ENCODE peak calls at places on chromosomes 6 and 20, in eight cellular contexts. One of them, this sample, is unnamed.
A peak's percentile ranks its signal among the peaks of the same experiment; 100 is the strongest.

GRCh38 chr6:154039231-154039842 is at the start of gene OPRM1:
- DNase-seq in IMR-90: no peak
- DNase-seq in renal cortical epithelial cell: peak; percentile 20
- DNase-seq in GM10248: peak; percentile 38
- DNase-seq in kidney tubule cell: peak; percentile 33
- DNase-seq in glutamatergic neuron: peak; percentile 49
- DNase-seq in T follicular helper cell: no peak
- DNase-seq in NCI-H1694 treated with DMSO at 0.1 percent for 48 hours: no peak
- DNase-seq in this sample: peak; percentile 16

GRCh38 chr6:35681298-35681697 is 7.4 kb downstream of the FKBP5 start:
- DNase-seq in NCI-H1694 treated with DMSO at 0.1 percent for 48 hours: no peak
- DNase-seq in glutamatergic neuron: no peak
- DNase-seq in renal cortical epithelial cell: no peak
- DNase-seq in GM10248: no peak
- DNase-seq in kidney tubule cell: no peak
- DNase-seq in T follicular helper cell: no peak
- DNase-seq in IMR-90: no peak
- DNase-seq in this sample: no peak

GRCh38 chr20:3085571-3086072 is 1.1 kb upstream of the AVP start:
- DNase-seq in GM10248: no peak
- DNase-seq in glutamatergic neuron: no peak
- DNase-seq in T follicular helper cell: no peak
- DNase-seq in renal cortical epithelial cell: no peak
- DNase-seq in kidney tubule cell: no peak
- DNase-seq in NCI-H1694 treated with DMSO at 0.1 percent for 48 hours: no peak
- DNase-seq in IMR-90: no peak
- DNase-seq in this sample: no peak

GRCh38 chr20:50174456-50174855 is 16.2 kb upstream of the CEBPB start:
- DNase-seq in IMR-90: no peak
- DNase-seq in glutamatergic neuron: no peak
- DNase-seq in GM10248: no peak
- DNase-seq in NCI-H1694 treated with DMSO at 0.1 percent for 48 hours: no peak
- DNase-seq in renal cortical epithelial cell: no peak
- DNase-seq in T follicular helper cell: no peak
- DNase-seq in kidney tubule cell: no peak
- DNase-seq in this sample: no peak

GRCh38 chr20:17343091-17343490 is 116.3 kb downstream of the PCSK2 start:
- DNase-seq in NCI-H1694 treated with DMSO at 0.1 percent for 48 hours: no peak
- DNase-seq in kidney tubule cell: no peak
- DNase-seq in glutamatergic neuron: no peak
- DNase-seq in renal cortical epithelial cell: no peak
- DNase-seq in IMR-90: no peak
- DNase-seq in GM10248: no peak
- DNase-seq in T follicular helper cell: no peak
- DNase-seq in this sample: no peak

GRCh38 chr6:52499026-52499425 is 77.8 kb downstream of the TRAM2 start:
- DNase-seq in kidney tubule cell: peak; percentile 66
- DNase-seq in glutamatergic neuron: no peak
- DNase-seq in IMR-90: peak; percentile 76
- DNase-seq in GM10248: no peak
- DNase-seq in renal cortical epithelial cell: peak; percentile 40
- DNase-seq in T follicular helper cell: no peak
- DNase-seq in NCI-H1694 treated with DMSO at 0.1 percent for 48 hours: no peak
- DNase-seq in this sample: peak; percentile 50

GRCh38 chr20:62285722-62286121 is 17.1 kb upstream of the ADRM1 start:
- DNase-seq in NCI-H1694 treated with DMSO at 0.1 percent for 48 hours: no peak
- DNase-seq in renal cortical epithelial cell: no peak
- DNase-seq in T follicular helper cell: no peak
- DNase-seq in glutamatergic neuron: no peak
- DNase-seq in IMR-90: no peak
- DNase-seq in kidney tubule cell: no peak
- DNase-seq in GM10248: no peak
- DNase-seq in this sample: no peak

GRCh38 chr20:37516697-37517370 is 4.2 kb upstream of the NNAT start:
- DNase-seq in glutamatergic neuron: peak; percentile 44
- DNase-seq in GM10248: no peak
- DNase-seq in kidney tubule cell: no peak
- DNase-seq in renal cortical epithelial cell: no peak
- DNase-seq in IMR-90: peak; percentile 93
- DNase-seq in T follicular helper cell: no peak
- DNase-seq in NCI-H1694 treated with DMSO at 0.1 percent for 48 hours: peak; percentile 70
- DNase-seq in this sample: no peak

GRCh38 chr6:129120856-129121255 is 237.9 kb downstream of the LAMA2 start:
- DNase-seq in renal cortical epithelial cell: peak; percentile 88
- DNase-seq in GM10248: no peak
- DNase-seq in T follicular helper cell: no peak
- DNase-seq in glutamatergic neuron: no peak
- DNase-seq in IMR-90: no peak
- DNase-seq in kidney tubule cell: peak; percentile 47
- DNase-seq in NCI-H1694 treated with DMSO at 0.1 percent for 48 hours: no peak
- DNase-seq in this sample: peak; percentile 3

GRCh38 chr6:101706576-101706975 is 313.1 kb downstream of the GRIK2 start:
- DNase-seq in T follicular helper cell: no peak
- DNase-seq in renal cortical epithelial cell: no peak
- DNase-seq in glutamatergic neuron: no peak
- DNase-seq in GM10248: no peak
- DNase-seq in NCI-H1694 treated with DMSO at 0.1 percent for 48 hours: no peak
- DNase-seq in kidney tubule cell: no peak
- DNase-seq in IMR-90: no peak
- DNase-seq in this sample: no peak

GRCh38 chr6:169302716-169303115 is 49.1 kb upstream of the THBS2 start:
- DNase-seq in IMR-90: no peak
- DNase-seq in T follicular helper cell: no peak
- DNase-seq in glutamatergic neuron: no peak
- DNase-seq in kidney tubule cell: no peak
- DNase-seq in renal cortical epithelial cell: no peak
- DNase-seq in GM10248: no peak
- DNase-seq in NCI-H1694 treated with DMSO at 0.1 percent for 48 hours: no peak
- DNase-seq in this sample: no peak

GRCh38 chr6:106476326-106477105 is 116.0 kb downstream of the CRYBG1 start:
- DNase-seq in kidney tubule cell: peak; percentile 47
- DNase-seq in GM10248: no peak
- DNase-seq in NCI-H1694 treated with DMSO at 0.1 percent for 48 hours: no peak
- DNase-seq in glutamatergic neuron: no peak
- DNase-seq in renal cortical epithelial cell: peak; percentile 44
- DNase-seq in T follicular helper cell: no peak
- DNase-seq in IMR-90: peak; percentile 42
- DNase-seq in this sample: peak; percentile 6

GRCh38 chr6:14530385-14530784 is 412.8 kb downstream of the CD83 start:
- DNase-seq in kidney tubule cell: no peak
- DNase-seq in NCI-H1694 treated with DMSO at 0.1 percent for 48 hours: no peak
- DNase-seq in IMR-90: no peak
- DNase-seq in glutamatergic neuron: no peak
- DNase-seq in GM10248: no peak
- DNase-seq in renal cortical epithelial cell: no peak
- DNase-seq in T follicular helper cell: no peak
- DNase-seq in this sample: no peak

GRCh38 chr20:61964675-61965605 is 100.7 kb downstream of the TAF4 start:
- DNase-seq in renal cortical epithelial cell: no peak
- DNase-seq in IMR-90: no peak
- DNase-seq in kidney tubule cell: no peak
- DNase-seq in glutamatergic neuron: no peak
- DNase-seq in GM10248: no peak
- DNase-seq in T follicular helper cell: no peak
- DNase-seq in NCI-H1694 treated with DMSO at 0.1 percent for 48 hours: no peak
- DNase-seq in this sample: no peak

GRCh38 chr6:139262519-139263300 is 29.1 kb downstream of the TXLNB start:
- DNase-seq in IMR-90: peak; percentile 50
- DNase-seq in kidney tubule cell: peak; percentile 58
- DNase-seq in GM10248: peak; percentile 46
- DNase-seq in renal cortical epithelial cell: peak; percentile 6
- DNase-seq in NCI-H1694 treated with DMSO at 0.1 percent for 48 hours: no peak
- DNase-seq in glutamatergic neuron: no peak
- DNase-seq in T follicular helper cell: no peak
- DNase-seq in this sample: no peak

GRCh38 chr6:159201336-159201735 is 32.1 kb downstream of the FNDC1 start:
- DNase-seq in NCI-H1694 treated with DMSO at 0.1 percent for 48 hours: no peak
- DNase-seq in glutamatergic neuron: no peak
- DNase-seq in T follicular helper cell: no peak
- DNase-seq in GM10248: no peak
- DNase-seq in renal cortical epithelial cell: no peak
- DNase-seq in kidney tubule cell: no peak
- DNase-seq in IMR-90: no peak
- DNase-seq in this sample: no peak

GRCh38 chr6:135306740-135307420 is 125.8 kb downstream of the MYB start:
- DNase-seq in GM10248: no peak
- DNase-seq in IMR-90: no peak
- DNase-seq in glutamatergic neuron: no peak
- DNase-seq in T follicular helper cell: no peak
- DNase-seq in NCI-H1694 treated with DMSO at 0.1 percent for 48 hours: no peak
- DNase-seq in kidney tubule cell: no peak
- DNase-seq in renal cortical epithelial cell: no peak
- DNase-seq in this sample: no peak

GRCh38 chr6:106549521-106549920 is 79.8 kb downstream of the RTN4IP1 start:
- DNase-seq in IMR-90: no peak
- DNase-seq in NCI-H1694 treated with DMSO at 0.1 percent for 48 hours: peak; percentile 21
- DNase-seq in kidney tubule cell: no peak
- DNase-seq in renal cortical epithelial cell: no peak
- DNase-seq in GM10248: no peak
- DNase-seq in T follicular helper cell: no peak
- DNase-seq in glutamatergic neuron: no peak
- DNase-seq in this sample: no peak